ENCODE peak calls at places on chromosomes 6 and 20, in ten cellular contexts. O, C, I, G, P, M, E, W, Y and K are unnamed samples.

GRCh38 chr6:168949876-168950499 is 303.7 kb downstream of the THBS2 start:
- DNase-seq in O (no peak), C (no peak), I (no peak), G (no peak), P (no peak), M (no peak), E (no peak), W (no peak), Y (no peak), K (no peak)

GRCh38 chr6:151763303-151763702 is 44.2 kb upstream of the ESR1 start:
- DNase-seq in O (no peak), C (no peak), I (no peak), G (peak), P (no peak), M (no peak), E (no peak), W (no peak), Y (no peak), K (no peak)

GRCh38 chr6:41331401-41332150 is 3.8 kb upstream of the NCR2 start:
- DNase-seq in O (no peak), C (no peak), I (no peak), G (no peak), P (no peak), M (no peak), E (no peak), W (no peak), Y (no peak), K (no peak)

GRCh38 chr6:108200631-108201030 is 34.8 kb downstream of the NR2E1 start:
- DNase-seq in O (no peak), C (no peak), I (no peak), G (peak), P (no peak), M (no peak), E (no peak), W (no peak), Y (peak), K (no peak)

GRCh38 chr6:147421903-147422302 is 86.6 kb upstream of the SAMD5 start:
- DNase-seq in O (no peak), C (no peak), I (no peak), G (no peak), P (no peak), M (no peak), E (no peak), W (no peak), Y (no peak), K (no peak)

GRCh38 chr6:68941345-68941744 is 306.3 kb downstream of the ADGRB3 start:
- DNase-seq in O (no peak), C (no peak), I (no peak), G (no peak), P (no peak), M (no peak), E (no peak), W (no peak), Y (no peak), K (no peak)

GRCh38 chr6:4732691-4733315 is 43.4 kb upstream of the CDYL start:
- DNase-seq in O (peak), C (no peak), I (peak), G (peak), P (no peak), M (peak), E (no peak), W (no peak), Y (peak), K (no peak)

GRCh38 chr20:35698298-35699126 is 640 bp downstream of the NFS1 start:
- DNase-seq in O (no peak), C (no peak), I (no peak), G (no peak), P (no peak), M (no peak), E (peak), W (peak), Y (peak), K (no peak)

GRCh38 chr6:2999621-3000455 is at the start of gene NQO2:
- DNase-seq in O (peak), C (peak), I (peak), G (peak), P (peak), M (peak), E (peak), W (peak), Y (peak), K (peak)

GRCh38 chr6:3660473-3660872 is 91.0 kb downstream of the PXDC1 start:
- DNase-seq in O (no peak), C (no peak), I (no peak), G (no peak), P (no peak), M (no peak), E (no peak), W (no peak), Y (no peak), K (no peak)

GRCh38 chr6:80502871-80503270 is 396.4 kb downstream of the BCKDHB start:
- DNase-seq in O (no peak), C (no peak), I (no peak), G (no peak), P (no peak), M (no peak), E (no peak), W (no peak), Y (no peak), K (no peak)

GRCh38 chr6:109187399-109188114 is 92.2 kb downstream of the CEP57L1 start:
- DNase-seq in O (peak), C (peak), I (peak), G (peak), P (peak), M (no peak), E (no peak), W (peak), Y (peak), K (no peak)

GRCh38 chr6:17103715-17104114 is 1.9 kb downstream of the STMND1 start:
- DNase-seq in O (no peak), C (no peak), I (no peak), G (no peak), P (no peak), M (no peak), E (no peak), W (no peak), Y (no peak), K (no peak)

GRCh38 chr6:786946-787763 is 94.2 kb upstream of the EXOC2 start:
- DNase-seq in O (peak), C (no peak), I (no peak), G (no peak), P (no peak), M (no peak), E (no peak), W (peak), Y (no peak), K (no peak)

GRCh38 chr20:4112490-4113420 is 97.4 kb upstream of the RNF24 start:
- DNase-seq in O (peak), C (no peak), I (peak), G (peak), P (no peak), M (no peak), E (no peak), W (peak), Y (peak), K (no peak)

GRCh38 chr20:43191946-43192847 is 2.5 kb upstream of the PTPRT start:
- DNase-seq in O (peak), C (no peak), I (peak), G (no peak), P (no peak), M (no peak), E (no peak), W (peak), Y (peak), K (peak)

GRCh38 chr6:13250703-13251102 is 77.6 kb downstream of the TBC1D7 start:
- DNase-seq in O (no peak), C (no peak), I (no peak), G (no peak), P (no peak), M (no peak), E (no peak), W (no peak), Y (no peak), K (no peak)

GRCh38 chr20:24970743-24971142 is 21.7 kb downstream of the CST7 start:
- DNase-seq in O (no peak), C (no peak), I (no peak), G (no peak), P (no peak), M (no peak), E (no peak), W (no peak), Y (no peak), K (no peak)

GRCh38 chr6:113944701-113945100 is 26.2 kb downstream of the HDAC2 start:
- DNase-seq in O (no peak), C (no peak), I (no peak), G (no peak), P (no peak), M (no peak), E (no peak), W (no peak), Y (no peak), K (no peak)

GRCh38 chr20:37531856-37532255 is 4.2 kb upstream of the BLCAP start:
- DNase-seq in O (no peak), C (no peak), I (no peak), G (no peak), P (no peak), M (no peak), E (no peak), W (no peak), Y (no peak), K (no peak)

GRCh38 chr6:35063701-35064507 is 77.2 kb downstream of the TCP11 start:
- DNase-seq in O (no peak), C (no peak), I (peak), G (no peak), P (no peak), M (no peak), E (no peak), W (no peak), Y (no peak), K (no peak)

GRCh38 chr20:17538517-17539170 is 7.5 kb upstream of the BFSP1 start:
- DNase-seq in O (no peak), C (no peak), I (no peak), G (peak), P (no peak), M (no peak), E (no peak), W (no peak), Y (no peak), K (no peak)

GRCh38 chr6:124573953-124574352 is 388.3 kb upstream of the RNF217 start:
- DNase-seq in O (no peak), C (no peak), I (no peak), G (no peak), P (no peak), M (no peak), E (no peak), W (no peak), Y (no peak), K (no peak)

GRCh38 chr6:130293800-130294199 is 71.0 kb upstream of the SAMD3 start:
- DNase-seq in O (peak), C (no peak), I (no peak), G (no peak), P (peak), M (no peak), E (no peak), W (peak), Y (peak), K (peak)

GRCh38 chr20:44849712-44850111 is 35.8 kb upstream of the YWHAB start:
- DNase-seq in O (no peak), C (no peak), I (no peak), G (no peak), P (no peak), M (no peak), E (no peak), W (no peak), Y (no peak), K (no peak)

GRCh38 chr6:26223677-26224546 is 136.7 kb downstream of the HFE start:
- DNase-seq in O (peak), C (no peak), I (peak), G (peak), P (peak), M (no peak), E (no peak), W (peak), Y (peak), K (no peak)

GRCh38 chr6:118659513-118660217 is 8.3 kb upstream of the CEP85L start:
- DNase-seq in O (no peak), C (no peak), I (no peak), G (no peak), P (no peak), M (no peak), E (no peak), W (no peak), Y (no peak), K (no peak)

GRCh38 chr6:127299522-127300240 is 33.0 kb downstream of the RNF146 start:
- DNase-seq in O (no peak), C (no peak), I (no peak), G (no peak), P (no peak), M (no peak), E (no peak), W (no peak), Y (no peak), K (no peak)

GRCh38 chr20:47795214-47795667 is 10.0 kb upstream of the SULF2 start:
- DNase-seq in O (peak), C (no peak), I (no peak), G (peak), P (no peak), M (no peak), E (peak), W (no peak), Y (peak), K (no peak)

GRCh38 chr6:113172531-113172966 is 684.6 kb upstream of the MARCKS start:
- DNase-seq in O (peak), C (no peak), I (peak), G (no peak), P (no peak), M (no peak), E (no peak), W (no peak), Y (no peak), K (no peak)

GRCh38 chr20:32034581-32035397 is 17.3 kb upstream of the HCK start:
- DNase-seq in O (no peak), C (no peak), I (no peak), G (no peak), P (no peak), M (no peak), E (no peak), W (no peak), Y (no peak), K (no peak)

GRCh38 chr20:32036252-32036651 is 15.8 kb upstream of the HCK start:
- DNase-seq in O (no peak), C (no peak), I (no peak), G (no peak), P (no peak), M (no peak), E (no peak), W (no peak), Y (no peak), K (no peak)

GRCh38 chr20:32036716-32037355 is 15.2 kb upstream of the HCK start:
- DNase-seq in O (no peak), C (no peak), I (no peak), G (no peak), P (no peak), M (no peak), E (no peak), W (no peak), Y (no peak), K (no peak)

GRCh38 chr20:32037929-32038328 is 14.1 kb upstream of the HCK start:
- DNase-seq in O (no peak), C (no peak), I (no peak), G (no peak), P (no peak), M (no peak), E (no peak), W (no peak), Y (no peak), K (no peak)

DNA sequence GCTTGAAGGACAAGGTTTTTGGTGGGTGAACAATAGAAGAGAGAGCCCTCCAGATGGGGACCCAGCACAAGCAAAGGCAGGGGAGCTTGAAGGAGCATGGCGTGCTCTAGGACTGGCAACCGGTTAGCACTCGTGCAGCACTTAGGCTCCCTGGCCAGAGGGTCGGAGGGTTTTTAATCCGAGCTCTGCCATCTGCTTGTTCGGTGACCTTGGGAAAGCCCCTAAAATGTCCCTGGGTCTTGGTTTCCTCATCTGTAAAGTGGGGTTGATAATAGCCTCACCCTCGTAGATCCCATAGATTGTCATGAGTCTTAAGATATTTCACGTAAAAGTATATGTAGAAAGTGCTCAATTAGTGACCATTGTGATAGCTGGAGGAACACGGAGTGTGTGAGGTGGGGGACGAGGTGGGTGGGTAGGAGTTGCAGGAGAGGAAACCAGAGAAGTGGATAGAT is 16.6 kb upstream of the HCK start:
- DNase-seq in O (no peak), C (no peak), I (no peak), G (no peak), P (no peak), M (no peak), E (no peak), W (no peak), Y (no peak), K (no peak)
- TF ChIP-seq CTCF in O (no peak), C (no peak), I (no peak), G (no peak), P (no peak), M (no peak), E (no peak), W (no peak), Y (no peak), K (no peak)

GRCh38 chr6:106324726-106325335 is 729 bp downstream of the ATG5 start:
- DNase-seq in O (no peak), C (no peak), I (no peak), G (no peak), P (no peak), M (no peak), E (no peak), W (no peak), Y (no peak), K (no peak)

GRCh38 chr6:106321940-106322339 is 3.6 kb downstream of the ATG5 start:
- DNase-seq in O (no peak), C (no peak), I (no peak), G (no peak), P (no peak), M (no peak), E (no peak), W (no peak), Y (no peak), K (no peak)

DNA sequence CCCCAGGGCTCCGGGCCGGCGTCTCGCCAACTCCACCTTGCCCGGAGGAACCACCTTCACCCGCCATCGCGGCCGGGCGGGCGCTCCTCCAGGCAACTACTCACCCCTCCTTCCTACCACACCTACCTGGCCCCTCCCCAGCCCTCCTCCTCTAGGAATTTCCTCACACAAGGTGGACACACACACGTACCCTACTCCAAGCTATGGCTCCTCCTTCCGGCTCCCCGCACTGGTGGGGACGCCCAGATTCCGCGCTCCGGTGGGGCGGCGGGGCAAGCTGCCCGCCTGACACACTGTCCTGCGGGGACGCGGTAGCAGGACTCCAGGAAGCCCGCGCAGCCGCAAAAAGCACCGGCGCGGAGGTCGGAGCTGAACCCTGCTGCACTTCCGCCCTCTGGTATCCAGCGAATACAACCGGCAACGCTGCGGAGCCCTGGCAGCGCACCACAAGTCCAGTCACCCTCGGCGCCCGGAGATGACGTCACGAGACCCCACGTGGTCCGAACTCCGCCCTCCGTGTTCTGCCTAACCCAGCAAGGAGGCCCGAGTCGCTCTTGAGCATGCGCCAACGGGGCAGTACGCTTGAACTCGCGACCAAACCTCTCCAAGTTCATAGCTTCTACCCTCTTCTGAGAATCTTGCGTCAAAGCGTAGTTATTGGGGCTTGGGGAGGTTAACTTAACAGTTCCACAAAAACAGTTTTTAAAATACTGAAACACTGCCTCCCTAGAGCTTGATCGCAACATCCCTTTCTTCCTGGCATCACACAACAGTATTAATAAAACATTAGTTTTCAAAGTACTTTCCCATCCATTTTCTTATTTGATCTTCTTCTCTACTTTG is at the start of gene ATG5:
- DNase-seq in O (peak), C (peak), I (peak), G (peak), P (peak), M (peak), E (peak), W (peak), Y (peak), K (peak)
- TF ChIP-seq CTCF in O (no peak), C (no peak), I (no peak), G (no peak), P (no peak), M (no peak), E (no peak), W (peak), Y (no peak), K (no peak)

DNA sequence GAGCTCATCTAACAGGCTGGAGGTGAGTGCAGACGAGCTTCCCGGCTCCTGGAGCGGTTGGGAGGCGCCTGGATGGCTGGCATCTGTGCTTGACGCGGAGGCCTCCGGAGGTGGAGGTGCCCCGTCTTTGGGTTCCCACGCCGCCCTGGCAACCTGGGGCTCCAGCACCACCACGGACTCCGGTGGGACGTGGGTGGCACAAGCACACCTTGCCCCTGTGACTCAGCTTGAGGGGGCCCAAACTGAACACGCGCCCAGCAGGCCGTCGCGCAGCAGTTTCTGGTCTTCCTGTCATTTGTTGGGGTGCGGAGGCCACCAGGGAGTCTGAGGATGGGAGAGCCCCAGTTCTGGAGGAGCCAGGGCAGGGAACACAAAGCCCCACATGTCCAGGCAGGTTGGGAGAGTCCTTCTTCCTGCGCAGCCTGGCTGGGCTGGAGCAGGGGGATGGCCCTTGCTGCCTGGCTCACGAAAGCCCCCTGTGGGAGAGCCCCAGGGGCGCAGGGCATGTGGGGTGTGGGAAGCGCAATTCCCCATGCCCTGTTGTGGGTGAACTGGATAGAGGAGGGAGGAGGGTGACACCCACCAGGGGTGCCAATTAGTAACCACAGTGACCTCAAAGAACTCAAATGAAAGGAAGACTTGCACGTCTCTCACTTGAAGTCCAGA is 1378.6 kb upstream of the DEFB115 start:
- DNase-seq in O (no peak), C (no peak), I (no peak), G (no peak), P (peak), M (no peak), E (peak), W (peak), Y (no peak), K (no peak)
- TF ChIP-seq CTCF in O (no peak), C (no peak), I (no peak), G (no peak), P (no peak), M (no peak), E (no peak), W (peak), Y (no peak), K (no peak)

GRCh38 chr20:2102585-2103453 is 1.2 kb downstream of the STK35 start:
- DNase-seq in O (peak), C (peak), I (peak), G (peak), P (peak), M (peak), E (peak), W (peak), Y (peak), K (peak)
- TF ChIP-seq CTCF in O (no peak), C (no peak), I (no peak), G (no peak), P (no peak), M (no peak), E (no peak), W (no peak), Y (no peak), K (no peak)

GRCh38 chr20:237918-238317 is 10.9 kb downstream of the DEFB129 start:
- DNase-seq in O (no peak), C (no peak), I (no peak), G (no peak), P (no peak), M (no peak), E (no peak), W (no peak), Y (no peak), K (no peak)

GRCh38 chr20:237479-237878 is 10.4 kb downstream of the DEFB129 start:
- DNase-seq in O (no peak), C (no peak), I (no peak), G (no peak), P (no peak), M (no peak), E (no peak), W (no peak), Y (no peak), K (no peak)

DNA sequence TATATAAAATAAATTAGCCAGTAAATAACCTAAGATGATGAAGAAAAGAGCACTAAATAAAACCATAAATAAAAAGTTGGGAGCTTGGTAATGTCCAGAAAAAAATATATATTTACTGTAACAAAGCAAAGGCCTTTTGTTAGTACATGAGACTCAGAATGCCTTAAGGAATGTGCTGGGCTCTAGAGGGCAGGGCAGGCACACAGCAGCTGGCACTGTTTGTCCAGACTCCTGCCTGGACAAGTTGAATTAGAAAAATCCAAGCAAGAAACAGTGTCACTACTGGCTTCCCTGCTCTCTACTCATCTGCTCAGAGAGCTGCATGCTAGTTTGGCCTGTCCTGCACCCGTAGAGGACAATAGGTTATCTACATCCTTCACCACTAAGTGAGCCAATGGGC is 8.8 kb downstream of the DEFB129 start:
- DNase-seq in O (no peak), C (no peak), I (no peak), G (no peak), P (no peak), M (no peak), E (no peak), W (no peak), Y (peak), K (no peak)
- TF ChIP-seq CTCF in O (no peak), C (no peak), I (peak), G (no peak), P (no peak), M (no peak), E (peak), W (no peak), Y (no peak), K (peak)